ENCODE peak calls at places on chromosome 10, in eight cellular contexts. T is dorsolateral prefrontal cortex; R is prostate gland; S is SJSA1; H is left lung; V is kidney epithelial cell; K is CD4-positive, alpha-beta T cell; A is GM23248. B is an unnamed sample. For H3K27me3, the result is how much of the 10 kb centered on the place peaks cover.

GRCh38 chr10:17847586-17848296 is 38.6 kb downstream of the MRC1 start:
- DNase-seq in T (no peak), R (no peak), S (no peak), H (no peak), V (no peak), K (no peak), A (peak), B (no peak)

GRCh38 chr10:132274986-132275385 is 32.8 kb downstream of the STK32C start:
- DNase-seq in T (no peak), R (no peak), S (no peak), H (no peak), V (no peak), K (no peak), A (no peak), B (no peak)

GRCh38 chr10:293636-294035 is 158.4 kb downstream of the ZMYND11 start:
- DNase-seq in T (no peak), R (no peak), S (no peak), H (no peak), V (no peak), K (no peak), A (no peak), B (no peak)

GRCh38 chr10:49273626-49274025 is 25.3 kb upstream of the C10orf71 start:
- DNase-seq in T (no peak), R (no peak), S (no peak), H (no peak), V (no peak), K (no peak), A (no peak), B (no peak)

GRCh38 chr10:128877936-128878335 is 589.1 kb upstream of the MGMT start:
- DNase-seq in T (no peak), R (no peak), S (peak), H (no peak), V (no peak), K (no peak), A (no peak), B (no peak)

GRCh38 chr10:73899401-73899780 is 11.5 kb upstream of the PLAU start:
- DNase-seq in T (no peak), R (no peak), S (peak), H (no peak), V (peak), K (no peak), A (peak), B (peak)

GRCh38 chr10:19592276-19592675 is 224.0 kb upstream of the PLXDC2 start:
- DNase-seq in T (no peak), R (no peak), S (no peak), H (no peak), V (peak), K (no peak), A (peak), B (peak)

GRCh38 chr10:77359287-77359691 is 278.3 kb downstream of the KCNMA1 start:
- DNase-seq in T (peak), R (no peak), S (no peak), H (no peak), V (no peak), K (no peak), A (no peak), B (no peak)

GRCh38 chr10:58951750-58952149 is 224.7 kb upstream of the PHYHIPL start:
- DNase-seq in T (no peak), R (peak), S (no peak), H (no peak), V (no peak), K (no peak), A (peak), B (no peak)

GRCh38 chr10:124446830-124447740 is 2.8 kb downstream of the NKX1-2 start:
- DNase-seq in T (no peak), R (no peak), S (no peak), H (no peak), V (no peak), K (no peak), A (no peak), B (no peak)

GRCh38 chr10:133452453-133452852 is 1.3 kb upstream of the SCART1 start:
- DNase-seq in T (no peak), R (no peak), S (no peak), H (no peak), V (no peak), K (no peak), A (no peak), B (no peak)

GRCh38 chr10:121791761-121792160 is 136.1 kb downstream of the ATE1 start:
- DNase-seq in T (no peak), R (no peak), S (no peak), H (no peak), V (no peak), K (no peak), A (no peak), B (no peak)

GRCh38 chr10:123402656-123403055 is 248.5 kb downstream of the BUB3 start:
- DNase-seq in T (no peak), R (no peak), S (no peak), H (no peak), V (no peak), K (no peak), A (no peak), B (no peak)

GRCh38 chr10:88964360-88964759 is 11.8 kb upstream of the ACTA2 start:
- DNase-seq in T (no peak), R (no peak), S (no peak), H (no peak), V (no peak), K (no peak), A (no peak), B (no peak)

GRCh38 chr10:27646194-27646593 is 99.4 kb downstream of the MKX start:
- DNase-seq in T (no peak), R (no peak), S (no peak), H (no peak), V (no peak), K (no peak), A (peak), B (no peak)

GRCh38 chr10:27644307-27644939 is 101.2 kb downstream of the MKX start:
- DNase-seq in T (no peak), R (no peak), S (no peak), H (no peak), V (no peak), K (no peak), A (peak), B (no peak)

GRCh38 chr10:27642023-27642589 is 103.5 kb downstream of the MKX start:
- DNase-seq in T (no peak), R (no peak), S (no peak), H (no peak), V (no peak), K (no peak), A (no peak), B (no peak)

GRCh38 chr10:27643296-27643695 is 102.3 kb downstream of the MKX start:
- DNase-seq in T (no peak), R (no peak), S (no peak), H (no peak), V (no peak), K (no peak), A (peak), B (peak)

DNA sequence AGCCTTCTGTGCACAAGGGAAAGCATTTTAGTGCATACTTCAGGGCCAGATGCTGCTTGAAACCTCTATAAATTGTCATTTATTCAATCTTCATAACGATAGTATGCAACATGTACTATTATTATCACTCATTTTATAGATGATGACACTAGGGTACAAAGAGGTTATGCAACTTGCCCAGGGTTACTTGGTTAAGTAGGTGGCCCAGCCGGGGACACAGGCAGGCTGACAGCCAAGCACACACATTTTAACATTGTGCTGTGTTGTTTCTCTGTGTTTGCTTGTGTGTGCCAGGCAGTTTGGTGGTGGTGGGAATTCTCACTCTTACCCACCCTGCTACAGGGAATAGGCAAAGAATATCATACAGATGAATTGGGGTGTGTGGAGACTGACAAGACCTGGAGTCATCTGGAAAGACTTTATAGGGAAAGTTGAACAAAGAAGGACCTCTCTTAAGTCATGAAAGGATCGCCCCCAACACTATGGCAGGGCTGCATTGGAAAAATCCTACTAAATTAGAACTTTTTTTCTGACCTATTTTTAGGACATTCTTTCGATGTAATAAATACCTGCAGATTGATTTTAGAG is 98.9 kb downstream of the MKX start:
- DNase-seq in T (no peak), R (no peak), S (no peak), H (no peak), V (no peak), K (no peak), A (peak), B (no peak)
- H3K27me3 ChIP-seq in T (under half), R (under half), S (under half), H (under half), V (under half), K (under half), A (under half), B (under half)

DNA sequence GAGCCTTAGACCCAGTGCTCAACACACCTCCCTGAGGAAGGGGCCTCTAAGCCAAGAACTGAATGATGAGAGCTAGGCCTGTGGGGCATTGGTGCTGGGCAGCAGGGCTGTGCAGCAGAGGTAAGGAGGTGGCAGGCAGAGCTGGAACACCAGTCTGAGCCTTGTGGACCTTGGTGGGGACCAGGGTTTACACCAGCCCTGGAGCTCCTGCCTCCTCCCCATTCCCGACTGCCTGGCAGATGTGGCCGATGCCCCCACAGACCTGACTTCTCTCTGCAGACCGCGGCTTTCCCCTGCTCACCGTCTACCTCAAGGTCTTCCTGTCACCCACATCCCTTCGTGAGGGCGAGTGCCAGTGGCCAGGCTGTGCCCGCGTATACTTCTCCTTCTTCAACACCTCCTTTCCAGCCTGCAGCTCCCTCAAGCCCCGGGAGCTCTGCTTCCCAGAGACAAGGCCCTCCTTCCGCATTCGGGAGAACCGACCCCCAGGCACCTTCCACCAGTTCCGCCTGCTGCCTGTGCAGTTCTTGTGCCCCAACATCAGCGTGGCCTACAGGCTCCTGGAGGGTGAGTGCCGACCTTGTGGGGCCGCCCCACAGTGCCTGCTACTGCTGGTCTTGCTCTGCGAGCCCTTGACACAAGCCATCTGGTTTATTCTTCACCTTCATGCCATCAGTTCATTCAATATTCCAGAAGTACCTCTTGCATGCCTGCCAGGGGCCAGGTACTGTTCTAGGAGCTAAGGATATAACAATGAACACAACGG is 25.4 kb downstream of the RET start:
- DNase-seq in T (no peak), R (no peak), S (no peak), H (no peak), V (no peak), K (no peak), A (no peak), B (no peak)
- H3K27me3 ChIP-seq in T (under half), R (under half), S (under half), H (under half), V (under half), K (under half), A (under half), B (under half)

DNA sequence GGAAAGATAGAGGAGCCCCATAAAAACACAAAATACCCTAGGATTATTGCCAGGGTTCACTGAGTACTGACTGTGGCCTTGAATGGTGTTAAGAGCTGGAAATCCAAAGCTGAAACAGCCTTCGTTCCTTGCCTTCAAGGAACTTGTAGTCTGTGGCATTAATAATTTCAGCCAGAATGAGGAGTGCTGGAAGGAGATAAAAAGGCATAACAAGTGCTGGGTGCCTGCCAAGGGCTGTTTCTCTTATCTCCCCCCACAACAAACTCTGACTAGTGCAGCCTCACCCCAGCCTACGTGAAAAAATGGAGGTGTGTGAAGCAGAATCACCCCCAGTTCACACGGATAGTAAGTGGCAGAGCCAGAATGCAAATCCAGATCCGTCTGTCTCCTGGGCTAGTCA is 199.1 kb upstream of the LYZL2 start:
- DNase-seq in T (no peak), R (no peak), S (no peak), H (no peak), V (no peak), K (no peak), A (no peak), B (no peak)
- H3K27me3 ChIP-seq in T (under half), R (under half), S (under half), H (under half), V (under half), K (under half), A (under half), B (under half)

GRCh38 chr10:100683545-100684127 is 61.7 kb upstream of the PAX2 start:
- DNase-seq in T (no peak), R (no peak), S (no peak), H (no peak), V (no peak), K (no peak), A (no peak), B (no peak)

GRCh38 chr10:100685331-100685730 is 60.1 kb upstream of the PAX2 start:
- DNase-seq in T (no peak), R (no peak), S (no peak), H (no peak), V (no peak), K (no peak), A (no peak), B (no peak)

GRCh38 chr10:100687143-100687953 is 58.0 kb upstream of the PAX2 start:
- DNase-seq in T (no peak), R (no peak), S (no peak), H (no peak), V (no peak), K (no peak), A (no peak), B (no peak)

GRCh38 chr10:100684688-100685235 is 60.6 kb upstream of the PAX2 start:
- DNase-seq in T (no peak), R (no peak), S (no peak), H (no peak), V (no peak), K (no peak), A (no peak), B (no peak)

GRCh38 chr10:100688201-100688600 is 57.2 kb upstream of the PAX2 start:
- DNase-seq in T (no peak), R (no peak), S (no peak), H (no peak), V (no peak), K (no peak), A (no peak), B (no peak)
- H3K27me3 ChIP-seq in T (under half), R (under half), S (half or more), H (half or more), V (half or more), K (half or more), A (half or more), B (half or more)

DNA sequence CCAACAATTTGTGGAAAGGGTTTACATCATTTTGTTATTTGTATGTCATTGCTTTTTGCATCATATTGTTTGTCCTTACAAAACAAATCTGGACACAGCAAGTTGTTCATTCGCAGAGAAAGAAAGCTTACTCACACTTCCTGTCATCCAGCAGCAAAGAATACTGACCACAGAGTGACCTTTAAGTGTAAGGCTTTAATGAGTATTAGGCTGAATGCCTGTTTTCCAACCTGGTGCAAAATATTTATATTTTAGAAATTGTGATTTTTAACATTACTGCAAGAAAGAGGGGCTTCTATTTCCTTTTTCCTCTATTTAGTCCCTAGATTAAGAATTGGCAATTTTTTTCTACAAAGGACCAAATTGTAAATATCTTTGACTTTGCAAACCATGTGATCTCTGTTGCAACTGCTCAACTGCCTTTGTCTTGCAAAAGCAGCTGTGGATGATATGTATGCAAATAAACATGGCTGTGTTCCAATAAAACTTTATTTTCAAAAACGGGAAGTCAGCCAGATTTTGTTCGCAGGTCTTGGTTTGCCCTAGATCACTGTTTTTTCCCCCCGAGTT is 27.8 kb upstream of the ITGB1 start:
- DNase-seq in T (no peak), R (no peak), S (no peak), H (no peak), V (no peak), K (no peak), A (peak), B (no peak)
- H3K27me3 ChIP-seq in T (under half), R (under half), S (under half), H (under half), V (under half), K (under half), A (under half), B (under half)

GRCh38 chr10:97975598-97975997 is 54.8 kb downstream of the CRTAC1 start:
- DNase-seq in T (no peak), R (no peak), S (no peak), H (no peak), V (no peak), K (no peak), A (no peak), B (no peak)

GRCh38 chr10:97974108-97974507 is 56.3 kb downstream of the CRTAC1 start:
- DNase-seq in T (peak), R (no peak), S (no peak), H (no peak), V (no peak), K (no peak), A (no peak), B (no peak)

GRCh38 chr10:97981816-97982215 is 48.6 kb downstream of the CRTAC1 start:
- DNase-seq in T (no peak), R (no peak), S (no peak), H (no peak), V (no peak), K (no peak), A (no peak), B (no peak)

GRCh38 chr10:97974526-97975525 is 55.6 kb downstream of the CRTAC1 start:
- DNase-seq in T (no peak), R (no peak), S (no peak), H (no peak), V (no peak), K (no peak), A (no peak), B (no peak)

GRCh38 chr10:97977673-97978072 is 52.7 kb downstream of the CRTAC1 start:
- DNase-seq in T (peak), R (no peak), S (no peak), H (no peak), V (no peak), K (no peak), A (no peak), B (no peak)
- H3K27me3 ChIP-seq in T (under half), R (under half), S (under half), H (under half), V (under half), K (under half), A (under half), B (under half)

GRCh38 chr10:71397340-71398212 is 856 bp downstream of the CDH23 start:
- DNase-seq in T (no peak), R (no peak), S (peak), H (no peak), V (no peak), K (no peak), A (no peak), B (no peak)
- H3K27me3 ChIP-seq in T (under half), R (under half), S (half or more), H (under half), V (half or more), K (half or more), A (half or more), B (under half)

GRCh38 chr10:97139651-97140283 is 46.0 kb downstream of the SLIT1 start:
- DNase-seq in T (no peak), R (no peak), S (no peak), H (no peak), V (no peak), K (no peak), A (no peak), B (no peak)

GRCh38 chr10:97138174-97138573 is 47.6 kb downstream of the SLIT1 start:
- DNase-seq in T (no peak), R (peak), S (no peak), H (no peak), V (no peak), K (no peak), A (no peak), B (no peak)

GRCh38 chr10:97136744-97137143 is 49.0 kb downstream of the SLIT1 start:
- DNase-seq in T (no peak), R (no peak), S (no peak), H (no peak), V (no peak), K (no peak), A (no peak), B (no peak)

GRCh38 chr10:97140284-97140846 is 45.4 kb downstream of the SLIT1 start:
- DNase-seq in T (no peak), R (no peak), S (no peak), H (no peak), V (no peak), K (no peak), A (no peak), B (no peak)

GRCh38 chr10:97138777-97139317 is 46.9 kb downstream of the SLIT1 start:
- DNase-seq in T (no peak), R (no peak), S (no peak), H (no peak), V (no peak), K (no peak), A (no peak), B (no peak)
- H3K27me3 ChIP-seq in T (under half), R (under half), S (under half), H (under half), V (under half), K (under half), A (under half), B (under half)